ENCODE peak calls at places on chromosomes 11 and 22, in eight cellular contexts. One of them, this sample, is unnamed.

GRCh38 chr22:20084547-20085413 is 4.7 kb downstream of the DGCR8 start:
- DNase-seq in adrenal gland: no peak
- DNase-seq in GM13977: no peak
- DNase-seq in Daoy: no peak
- DNase-seq in kidney tubule cell: no peak
- DNase-seq in naive thymus-derived CD8-positive, alpha-beta T cell: no peak
- DNase-seq in IMR-90: no peak
- DNase-seq in activated naive CD4-positive, alpha-beta T cell treated with Interleukin-2 at 50 U/mL for 16 hours: peak; percentile 19
- DNase-seq in this sample: no peak

GRCh38 chr11:103601230-103601846 is 435.1 kb upstream of the DDI1 start:
- DNase-seq in IMR-90: peak; percentile 74
- DNase-seq in activated naive CD4-positive, alpha-beta T cell treated with Interleukin-2 at 50 U/mL for 16 hours: peak; percentile 9
- DNase-seq in adrenal gland: peak; percentile 38
- DNase-seq in naive thymus-derived CD8-positive, alpha-beta T cell: no peak
- DNase-seq in Daoy: peak; percentile 29
- DNase-seq in GM13977: peak; percentile 42
- DNase-seq in kidney tubule cell: peak; percentile 64
- DNase-seq in this sample: peak; percentile 64

GRCh38 chr11:48036466-48036865 is 56.1 kb downstream of the PTPRJ start:
- DNase-seq in kidney tubule cell: no peak
- DNase-seq in Daoy: no peak
- DNase-seq in naive thymus-derived CD8-positive, alpha-beta T cell: no peak
- DNase-seq in IMR-90: peak; percentile 84
- DNase-seq in adrenal gland: no peak
- DNase-seq in GM13977: no peak
- DNase-seq in activated naive CD4-positive, alpha-beta T cell treated with Interleukin-2 at 50 U/mL for 16 hours: no peak
- DNase-seq in this sample: no peak

GRCh38 chr11:69317401-69318092 is 23.6 kb downstream of the MYEOV start:
- DNase-seq in GM13977: no peak
- DNase-seq in naive thymus-derived CD8-positive, alpha-beta T cell: no peak
- DNase-seq in activated naive CD4-positive, alpha-beta T cell treated with Interleukin-2 at 50 U/mL for 16 hours: no peak
- DNase-seq in Daoy: no peak
- DNase-seq in kidney tubule cell: no peak
- DNase-seq in adrenal gland: no peak
- DNase-seq in IMR-90: peak; percentile 47
- DNase-seq in this sample: no peak

GRCh38 chr11:111718436-111719325 is 47.5 kb downstream of the PPP2R1B start:
- DNase-seq in naive thymus-derived CD8-positive, alpha-beta T cell: no peak
- DNase-seq in kidney tubule cell: peak; percentile 87
- DNase-seq in activated naive CD4-positive, alpha-beta T cell treated with Interleukin-2 at 50 U/mL for 16 hours: no peak
- DNase-seq in adrenal gland: no peak
- DNase-seq in GM13977: no peak
- DNase-seq in Daoy: peak; percentile 84
- DNase-seq in IMR-90: peak; percentile 91
- DNase-seq in this sample: no peak

GRCh38 chr22:17858033-17858432 is 83.8 kb upstream of the BID start:
- DNase-seq in kidney tubule cell: no peak
- DNase-seq in GM13977: no peak
- DNase-seq in adrenal gland: no peak
- DNase-seq in Daoy: no peak
- DNase-seq in naive thymus-derived CD8-positive, alpha-beta T cell: no peak
- DNase-seq in IMR-90: no peak
- DNase-seq in activated naive CD4-positive, alpha-beta T cell treated with Interleukin-2 at 50 U/mL for 16 hours: no peak
- DNase-seq in this sample: no peak

GRCh38 chr11:76783294-76783900 is at the start of gene TSKU:
- DNase-seq in naive thymus-derived CD8-positive, alpha-beta T cell: no peak
- DNase-seq in kidney tubule cell: no peak
- DNase-seq in Daoy: no peak
- DNase-seq in IMR-90: no peak
- DNase-seq in GM13977: peak; percentile 56
- DNase-seq in activated naive CD4-positive, alpha-beta T cell treated with Interleukin-2 at 50 U/mL for 16 hours: peak; percentile 15
- DNase-seq in adrenal gland: no peak
- DNase-seq in this sample: no peak

GRCh38 chr11:122686106-122686505 is 30.6 kb downstream of the UBASH3B start:
- DNase-seq in Daoy: no peak
- DNase-seq in IMR-90: peak; percentile 42
- DNase-seq in GM13977: no peak
- DNase-seq in activated naive CD4-positive, alpha-beta T cell treated with Interleukin-2 at 50 U/mL for 16 hours: no peak
- DNase-seq in naive thymus-derived CD8-positive, alpha-beta T cell: no peak
- DNase-seq in adrenal gland: no peak
- DNase-seq in kidney tubule cell: peak; percentile 93
- DNase-seq in this sample: no peak

GRCh38 chr11:128551641-128552335 is 35.6 kb downstream of the ETS1 start:
- DNase-seq in IMR-90: no peak
- DNase-seq in naive thymus-derived CD8-positive, alpha-beta T cell: no peak
- DNase-seq in adrenal gland: no peak
- DNase-seq in kidney tubule cell: no peak
- DNase-seq in GM13977: peak; percentile 71
- DNase-seq in Daoy: no peak
- DNase-seq in activated naive CD4-positive, alpha-beta T cell treated with Interleukin-2 at 50 U/mL for 16 hours: peak; percentile 16
- DNase-seq in this sample: no peak

GRCh38 chr22:17563936-17564391 is 666 bp downstream of the SLC25A18 start:
- DNase-seq in activated naive CD4-positive, alpha-beta T cell treated with Interleukin-2 at 50 U/mL for 16 hours: no peak
- DNase-seq in IMR-90: peak; percentile 27
- DNase-seq in naive thymus-derived CD8-positive, alpha-beta T cell: no peak
- DNase-seq in Daoy: no peak
- DNase-seq in kidney tubule cell: no peak
- DNase-seq in GM13977: no peak
- DNase-seq in adrenal gland: no peak
- DNase-seq in this sample: peak; percentile 88